ENCODE peak calls at places on chromosomes 6 and 20, in seven cellular contexts. Q, B, X, M, I, A and Y are unnamed samples.

GRCh38 chr6:95280690-95281273 is 296.6 kb upstream of the MANEA start:
- DNase-seq in B (no peak), M (no peak), X (no peak), A (no peak), I (peak; percentile 47), Q (no peak), Y (no peak)

GRCh38 chr6:14986370-14986769 is 259.5 kb upstream of the JARID2 start:
- DNase-seq in Q (no peak), I (no peak), A (no peak), B (no peak), M (no peak), X (no peak), Y (no peak)

GRCh38 chr6:107690864-107691661 is 133.1 kb downstream of the SCML4 start:
- DNase-seq in B (no peak), X (no peak), I (peak; percentile 82), M (no peak), A (no peak), Q (no peak), Y (peak; percentile 73)

GRCh38 chr20:45017859-45018258 is 51.5 kb downstream of the STK4 start:
- DNase-seq in Q (no peak), A (no peak), I (no peak), B (no peak), M (no peak), X (no peak), Y (no peak)

GRCh38 chr20:22582960-22583772 is 1.2 kb downstream of the FOXA2 start:
- DNase-seq in A (peak; percentile 89), X (no peak), I (no peak), M (no peak), B (no peak), Q (no peak), Y (no peak)

GRCh38 chr6:54899986-54900385 is 53.4 kb downstream of the FAM83B start:
- DNase-seq in A (no peak), X (no peak), Q (no peak), I (no peak), B (no peak), M (no peak), Y (no peak)

GRCh38 chr6:148345578-148345977 is 2.9 kb downstream of the SASH1 start:
- DNase-seq in M (no peak), Q (no peak), B (no peak), I (no peak), X (no peak), A (no peak), Y (no peak)

GRCh38 chr6:11779308-11780096 is 899 bp upstream of the ADTRP start:
- DNase-seq in A (no peak), M (no peak), X (peak; percentile 56), B (no peak), I (no peak), Q (no peak), Y (no peak)

GRCh38 chr20:42852691-42853090 is 337.0 kb downstream of the PTPRT start:
- DNase-seq in A (no peak), B (no peak), M (no peak), Q (no peak), I (no peak), X (no peak), Y (no peak)

GRCh38 chr6:7115452-7116223 is 7.9 kb downstream of the RREB1 start:
- DNase-seq in X (no peak), A (no peak), Q (no peak), M (no peak), B (no peak), I (peak; percentile 28), Y (peak; percentile 28)

GRCh38 chr6:34696189-34696738 is 303 bp downstream of the ILRUN start:
- DNase-seq in X (no peak), I (peak; percentile 34), B (no peak), Q (peak; percentile 70), A (peak; percentile 90), M (peak; percentile 63), Y (no peak)

GRCh38 chr6:87706187-87706966 is 4.3 kb upstream of the AKIRIN2 start:
- DNase-seq in I (peak; percentile 49), Q (no peak), A (no peak), B (no peak), M (no peak), X (no peak), Y (no peak)

GRCh38 chr6:30508890-30509736 is 19.8 kb downstream of the HLA-E start:
- DNase-seq in Q (no peak), I (no peak), X (no peak), B (peak; percentile 43), A (no peak), M (no peak), Y (no peak)

GRCh38 chr6:52162940-52163908 is 23.0 kb upstream of the IL17A start:
- DNase-seq in I (peak; percentile 40), X (no peak), B (no peak), M (no peak), A (no peak), Q (no peak), Y (no peak)

GRCh38 chr6:13586936-13587542 is 12.6 kb downstream of the SIRT5 start:
- DNase-seq in A (no peak), M (no peak), B (no peak), Q (no peak), I (no peak), X (no peak), Y (no peak)

GRCh38 chr6:23106951-23107350 is 537.6 kb downstream of the HDGFL1 start:
- DNase-seq in B (no peak), Q (no peak), I (peak; percentile 81), M (no peak), A (no peak), X (no peak), Y (no peak)

GRCh38 chr6:6057442-6058053 is 50.8 kb upstream of the NRN1 start:
- DNase-seq in B (no peak), Q (no peak), A (no peak), X (no peak), M (no peak), I (peak; percentile 21), Y (no peak)

GRCh38 chr6:28719275-28719940 is 193.7 kb downstream of the GPX5 start:
- DNase-seq in X (no peak), B (no peak), I (no peak), A (no peak), Q (no peak), M (no peak), Y (no peak)

GRCh38 chr6:166957087-166957804 is 896 bp upstream of the RNASET2 start:
- DNase-seq in X (peak; percentile 71), Q (peak; percentile 67), M (peak; percentile 30), I (no peak), A (peak; percentile 82), B (peak; percentile 65), Y (peak; percentile 39)

GRCh38 chr6:33758807-33759206 is 12.1 kb upstream of the IP6K3 start:
- DNase-seq in I (peak; percentile 76), A (no peak), M (no peak), B (no peak), X (no peak), Q (no peak), Y (no peak)

GRCh38 chr6:106051241-106051640 is 34.9 kb upstream of the PRDM1 start:
- DNase-seq in X (no peak), I (no peak), B (no peak), A (no peak), Q (no peak), M (no peak), Y (no peak)

GRCh38 chr20:51249781-51250180 is 226.9 kb upstream of the KCNG1 start:
- DNase-seq in Q (no peak), X (no peak), A (no peak), B (no peak), M (no peak), I (no peak), Y (no peak)

GRCh38 chr6:106194949-106195919 is 109.1 kb downstream of the PRDM1 start:
- DNase-seq in A (no peak), B (peak; percentile 38), Q (no peak), I (peak; percentile 74), X (no peak), M (no peak), Y (no peak)

GRCh38 chr6:134816780-134817179 is 133.1 kb downstream of the ALDH8A1 start:
- DNase-seq in Q (no peak), X (no peak), A (no peak), M (no peak), I (no peak), B (no peak), Y (no peak)

DNA sequence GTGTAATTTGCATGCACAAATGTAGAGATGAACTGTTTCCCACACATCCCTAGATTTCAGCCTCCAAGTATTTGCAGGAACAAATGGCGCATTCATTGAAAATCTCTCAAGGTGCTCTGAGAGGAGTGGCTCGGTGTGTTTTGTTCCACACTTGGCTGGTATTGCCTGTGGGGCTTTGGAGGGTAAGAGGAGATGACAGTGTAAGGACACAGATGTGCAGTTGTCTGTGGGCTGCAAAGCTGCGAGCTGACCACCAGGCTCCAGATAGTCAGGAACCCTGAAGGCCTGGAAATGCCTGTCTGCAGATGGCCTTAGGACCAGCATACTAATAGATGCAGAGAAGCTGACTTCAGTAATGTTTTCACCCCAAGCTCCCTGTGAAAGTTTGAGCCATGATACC is 57.7 kb upstream of the PBOV1 start:
- DNase-seq in Q (no peak), B (no peak), X (no peak), I (no peak), A (no peak), M (no peak), Y (no peak)
- H3K36me3 ChIP-seq in Q (no peaks in the 10 kb centered on the region), B (no peaks in the 10 kb centered on the region), X (peaks cover 13% of the 10 kb centered on the region), I (no peaks in the 10 kb centered on the region), A (no peaks in the 10 kb centered on the region), M (no peaks in the 10 kb centered on the region), Y (no peaks in the 10 kb centered on the region)

GRCh38 chr20:11777387-11777786 is 140.3 kb upstream of the BTBD3 start:
- DNase-seq in I (no peak), Q (no peak), M (no peak), A (no peak), X (no peak), B (no peak), Y (no peak)
- H3K4me3 ChIP-seq in I (no peak overlapping the region), Q (no peak overlapping the region), M (no peak overlapping the region), A (no peak overlapping the region), X (no peak overlapping the region), B (no peak overlapping the region), Y (no peak overlapping the region)

GRCh38 chr20:3224681-3225421 is 14.1 kb downstream of the SLC4A11 start:
- DNase-seq in Q (no peak), B (no peak), X (no peak), I (no peak), A (no peak), M (no peak), Y (no peak)
- H3K27ac ChIP-seq in Q (no peak overlapping the region), B (no peak overlapping the region), X (no peak overlapping the region), I (no peak overlapping the region), A (no peak overlapping the region), M (no peak overlapping the region), Y (no peak overlapping the region)

GRCh38 chr6:151285121-151285520 is 45.4 kb downstream of the AKAP12 start:
- DNase-seq in X (no peak), I (peak; percentile 73), Q (no peak), M (no peak), B (no peak), A (no peak), Y (no peak)
- H3K36me3 ChIP-seq in X (no peaks in the 10 kb centered on the region), I (no peaks in the 10 kb centered on the region), Q (no peaks in the 10 kb centered on the region), M (no peaks in the 10 kb centered on the region), B (no peaks in the 10 kb centered on the region), A (no peaks in the 10 kb centered on the region), Y (no peaks in the 10 kb centered on the region)